ENCODE peak calls at places on chromosomes 6 and 20, in eight cellular contexts. J is upper lobe of left lung, N is heart left ventricle, D is tibial artery, S is GM13977, G is GM10248, Y is RWPE1, F is mucosa of descending colon. V is an unnamed sample.

GRCh38 chr20:4056880-4057279 is 41.5 kb upstream of the RNF24 start:
- DNase-seq in Y (no peak), F (no peak), N (peak), D (no peak), G (no peak), S (no peak), J (peak), V (no peak)

GRCh38 chr6:162053084-162053483 is 674.5 kb downstream of the PRKN start:
- DNase-seq in S (no peak), F (no peak), D (no peak), Y (no peak), N (no peak), G (no peak), J (no peak), V (no peak)

GRCh38 chr6:36590237-36590636 is 3.9 kb upstream of the SRSF3 start:
- DNase-seq in G (no peak), Y (peak), J (peak), N (no peak), F (no peak), S (no peak), D (no peak), V (no peak)

GRCh38 chr20:36114707-36115106 is 39.8 kb upstream of the EPB41L1 start:
- DNase-seq in N (no peak), F (no peak), J (no peak), G (no peak), S (no peak), D (no peak), Y (no peak), V (no peak)

GRCh38 chr6:73032586-73032985 is 192.7 kb downstream of the KHDC1L start:
- DNase-seq in Y (peak), F (no peak), J (no peak), D (no peak), N (no peak), S (no peak), G (no peak), V (no peak)

GRCh38 chr6:147961473-147962141 is 381.0 kb upstream of the SASH1 start:
- DNase-seq in F (no peak), D (no peak), N (no peak), Y (no peak), J (no peak), G (no peak), S (no peak), V (no peak)

GRCh38 chr20:60535211-60535610 is 577.0 kb downstream of the CDH26 start:
- DNase-seq in S (no peak), N (no peak), Y (no peak), G (no peak), F (no peak), J (no peak), D (no peak), V (no peak)

GRCh38 chr20:32190608-32191415 is 16.7 kb downstream of the PLAGL2 start:
- DNase-seq in S (no peak), D (no peak), J (no peak), F (no peak), N (no peak), Y (no peak), G (peak), V (no peak)

GRCh38 chr20:33846291-33846916 is 35.3 kb downstream of the CHMP4B start:
- DNase-seq in G (no peak), D (peak), Y (no peak), N (peak), F (no peak), J (no peak), S (no peak), V (no peak)

GRCh38 chr6:143718463-143718862 is 40.7 kb downstream of the PHACTR2 start:
- DNase-seq in F (no peak), G (no peak), J (no peak), Y (no peak), N (no peak), D (no peak), S (no peak), V (no peak)

GRCh38 chr6:3506751-3507388 is 50.0 kb upstream of the SLC22A23 start:
- DNase-seq in S (no peak), F (no peak), D (no peak), J (no peak), Y (no peak), G (no peak), N (no peak), V (no peak)

GRCh38 chr6:133969285-133969946 is 16.4 kb downstream of the TBPL1 start:
- DNase-seq in J (no peak), S (no peak), Y (no peak), D (no peak), N (no peak), G (no peak), F (no peak), V (no peak)

GRCh38 chr20:373171-373890 is 7.2 kb upstream of the TRIB3 start:
- DNase-seq in F (no peak), N (peak), J (peak), G (no peak), D (no peak), Y (peak), S (no peak), V (no peak)

GRCh38 chr20:35146299-35146921 is 726 bp downstream of the EDEM2 start:
- DNase-seq in N (peak), G (no peak), F (peak), Y (peak), D (no peak), J (no peak), S (no peak), V (peak)

GRCh38 chr6:157822221-157823000 is 635 bp upstream of the SNX9 start:
- DNase-seq in Y (peak), J (no peak), S (no peak), F (peak), G (no peak), N (no peak), D (no peak), V (no peak)

GRCh38 chr6:33692760-33693158 is 18.7 kb downstream of the UQCC2 start:
- DNase-seq in J (peak), S (no peak), Y (no peak), N (no peak), D (no peak), G (no peak), F (peak), V (peak)

GRCh38 chr20:7742479-7742878 is 197.8 kb downstream of the HAO1 start:
- DNase-seq in F (no peak), G (no peak), N (no peak), S (no peak), Y (peak), D (no peak), J (no peak), V (no peak)

GRCh38 chr6:127404133-127404532 is 55.1 kb downstream of the KIAA0408 start:
- DNase-seq in N (no peak), D (no peak), S (peak), F (no peak), Y (no peak), G (peak), J (no peak), V (no peak)

GRCh38 chr6:136524936-136525413 is 25.2 kb downstream of the MAP7 start:
- DNase-seq in Y (no peak), N (no peak), D (no peak), G (no peak), S (no peak), F (no peak), J (no peak), V (no peak)

GRCh38 chr20:53291548-53291947 is 302.1 kb downstream of the ZNF217 start:
- DNase-seq in G (no peak), D (no peak), Y (no peak), F (no peak), J (no peak), N (no peak), S (no peak), V (peak)

GRCh38 chr6:116392158-116393032 is 21.6 kb downstream of the DSE start:
- DNase-seq in Y (no peak), S (no peak), G (no peak), J (no peak), N (no peak), F (no peak), D (no peak), V (peak)

GRCh38 chr6:74638467-74638866 is 567.4 kb downstream of the COL12A1 start:
- DNase-seq in G (no peak), F (no peak), Y (no peak), S (no peak), N (no peak), J (no peak), D (no peak), V (no peak)

GRCh38 chr6:126337323-126337722 is 2.6 kb upstream of the CENPW start:
- DNase-seq in Y (no peak), N (no peak), J (peak), G (no peak), F (no peak), D (peak), S (no peak), V (no peak)

GRCh38 chr6:165656581-165657324 is 6.3 kb downstream of the PDE10A start:
- DNase-seq in Y (no peak), S (no peak), N (no peak), F (no peak), G (no peak), J (no peak), D (no peak), V (no peak)

GRCh38 chr20:18133962-18134361 is 3.7 kb upstream of the KAT14 start:
- DNase-seq in J (no peak), S (no peak), N (no peak), Y (no peak), D (no peak), F (no peak), G (no peak), V (no peak)

GRCh38 chr20:60691966-60692615 is 560.0 kb upstream of the CDH4 start:
- DNase-seq in N (no peak), G (no peak), D (no peak), S (no peak), Y (no peak), F (no peak), J (no peak), V (no peak)

GRCh38 chr6:82331031-82331773 is 32.4 kb upstream of the TPBG start:
- DNase-seq in S (no peak), J (no peak), G (no peak), N (no peak), D (no peak), Y (peak), F (no peak), V (no peak)
- TF ChIP-seq CTCF in S (peak), J (no peak), G (peak), N (no peak), D (no peak), Y (peak), F (no peak), V (no peak)

DNA sequence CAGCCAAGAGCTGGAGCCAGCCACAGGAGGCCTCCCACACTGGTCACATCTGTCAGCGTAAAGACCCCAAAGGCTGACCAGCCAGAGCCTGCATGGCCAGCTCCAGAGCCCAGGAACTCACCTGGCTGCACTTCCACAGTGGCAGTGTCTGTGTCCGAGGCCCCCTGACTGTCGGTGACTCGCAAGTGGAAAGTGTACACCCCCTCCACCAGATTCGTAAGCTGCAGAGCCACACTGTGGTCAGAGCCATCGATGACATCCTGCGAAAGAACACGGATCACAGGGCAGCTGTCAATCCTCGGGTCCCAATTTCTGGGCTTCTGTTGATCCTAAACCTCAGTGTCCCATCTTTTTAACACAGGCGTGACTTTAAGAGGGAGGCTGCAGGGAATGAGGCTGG is 69.3 kb downstream of the ALDH5A1 start:
- DNase-seq in S (no peak), N (no peak), Y (no peak), J (no peak), G (no peak), F (no peak), D (no peak), V (no peak)
- TF ChIP-seq CTCF in S (no peak), N (no peak), Y (no peak), J (no peak), G (no peak), F (no peak), D (no peak), V (no peak)

DNA sequence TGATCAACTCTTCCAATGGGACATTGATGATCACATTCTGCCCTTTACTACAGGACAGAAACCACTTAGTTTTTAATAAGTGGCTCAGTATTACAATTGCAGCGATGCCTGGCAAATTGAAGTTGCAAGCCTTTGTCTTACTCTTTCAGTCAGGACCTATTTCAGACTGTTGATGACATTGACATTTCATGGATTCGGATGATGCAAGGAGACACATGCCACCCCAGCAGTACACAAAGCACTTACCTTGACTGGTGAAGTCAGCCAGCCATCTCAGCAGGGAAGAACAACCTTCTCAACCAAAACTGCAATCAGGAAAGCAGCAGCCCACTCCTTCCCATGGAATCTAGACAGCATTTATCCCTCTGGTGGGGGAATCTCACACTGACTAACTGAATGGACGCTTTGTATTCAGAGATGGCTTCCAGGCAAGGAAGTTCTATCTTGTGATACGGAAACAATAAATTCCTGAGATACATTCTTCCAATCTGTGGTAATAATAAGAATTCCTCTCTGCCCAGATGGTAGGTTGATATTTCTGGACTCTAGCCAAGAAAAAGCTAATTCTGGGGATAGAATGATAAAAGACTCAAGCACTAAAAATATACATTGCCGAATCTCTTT is 24.8 kb downstream of the NFYA start:
- DNase-seq in G (no peak), Y (no peak), S (no peak), F (no peak), J (no peak), N (no peak), D (no peak), V (no peak)
- TF ChIP-seq CTCF in G (no peak), Y (no peak), S (no peak), F (no peak), J (no peak), N (no peak), D (no peak), V (no peak)

DNA sequence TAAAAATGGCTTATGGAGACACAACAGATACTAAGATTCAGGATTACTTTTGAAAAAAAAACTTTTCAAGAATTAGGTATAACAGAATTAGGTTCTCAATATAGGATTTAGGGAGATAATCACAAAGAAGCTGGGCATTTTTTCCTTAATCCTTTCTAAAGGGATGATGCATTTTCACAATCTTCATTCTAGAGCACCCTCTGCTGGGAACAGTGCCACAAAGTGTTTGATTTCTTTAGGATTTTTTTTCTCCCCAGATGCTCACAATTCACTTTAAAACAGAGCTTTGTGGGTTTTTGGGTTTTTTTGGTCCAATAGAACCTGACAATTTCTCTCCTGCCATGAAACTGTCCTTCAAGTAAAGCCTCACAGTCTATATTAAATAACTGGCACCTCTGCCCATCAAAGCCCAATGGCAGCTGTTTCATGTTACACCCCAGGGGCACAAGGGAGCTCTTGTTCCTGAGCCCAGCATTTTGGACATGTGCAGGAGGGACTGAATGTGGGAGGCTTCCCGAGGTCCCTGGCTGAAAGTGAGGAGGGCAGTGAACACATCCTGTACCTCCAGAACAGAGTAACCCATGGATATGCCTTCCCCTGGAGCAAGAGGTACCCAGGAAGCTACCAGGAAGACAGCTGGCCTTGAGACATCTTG is 39.7 kb downstream of the PREP start:
- DNase-seq in D (no peak), Y (no peak), G (no peak), J (no peak), N (no peak), F (no peak), S (no peak), V (no peak)
- TF ChIP-seq CTCF in D (no peak), Y (peak), G (no peak), J (no peak), N (no peak), F (no peak), S (peak), V (no peak)